ENCODE peak calls at places on chromosomes 3 and 15, in ten cellular contexts. One of them, this sample, is unnamed.
A peak's percentile ranks its signal among the peaks of the same experiment; 100 is the strongest.

GRCh38 chr3:158109295-158109803 is 540 bp upstream of the RSRC1 start:
- DNase-seq in ascending aorta: no peak
- DNase-seq in astrocyte of the spinal cord: no peak
- DNase-seq in astrocyte: no peak
- DNase-seq in CD8-positive, alpha-beta T cell: no peak
- DNase-seq in HL-60: no peak
- DNase-seq in epithelial cell of esophagus: no peak
- DNase-seq in fibroblast of pulmonary artery: no peak
- DNase-seq in PC-9: no peak
- DNase-seq in A549: no peak
- DNase-seq in this sample: no peak

GRCh38 chr15:85463273-85463937 is 83.0 kb downstream of the AKAP13 start:
- DNase-seq in ascending aorta: no peak
- DNase-seq in astrocyte of the spinal cord: no peak
- DNase-seq in astrocyte: no peak
- DNase-seq in CD8-positive, alpha-beta T cell: no peak
- DNase-seq in HL-60: no peak
- DNase-seq in epithelial cell of esophagus: no peak
- DNase-seq in fibroblast of pulmonary artery: no peak
- DNase-seq in PC-9: no peak
- DNase-seq in A549: no peak
- DNase-seq in this sample: no peak

GRCh38 chr3:138625707-138626365 is 17.3 kb downstream of the FAIM start:
- DNase-seq in ascending aorta: no peak
- DNase-seq in astrocyte of the spinal cord: peak; percentile 38
- DNase-seq in astrocyte: peak; percentile 59
- DNase-seq in CD8-positive, alpha-beta T cell: no peak
- DNase-seq in HL-60: no peak
- DNase-seq in epithelial cell of esophagus: peak; percentile 95
- DNase-seq in fibroblast of pulmonary artery: peak; percentile 38
- DNase-seq in PC-9: peak; percentile 50
- DNase-seq in A549: no peak
- DNase-seq in this sample: peak; percentile 55

GRCh38 chr3:114417682-114418081 is 123.9 kb downstream of the TIGIT start:
- DNase-seq in ascending aorta: no peak
- DNase-seq in astrocyte of the spinal cord: no peak
- DNase-seq in astrocyte: no peak
- DNase-seq in CD8-positive, alpha-beta T cell: no peak
- DNase-seq in HL-60: no peak
- DNase-seq in epithelial cell of esophagus: no peak
- DNase-seq in fibroblast of pulmonary artery: peak; percentile 16
- DNase-seq in PC-9: no peak
- DNase-seq in A549: no peak
- DNase-seq in this sample: no peak

GRCh38 chr15:29331669-29332068 is 62.0 kb upstream of the NSMCE3 start:
- DNase-seq in ascending aorta: no peak
- DNase-seq in astrocyte of the spinal cord: no peak
- DNase-seq in astrocyte: no peak
- DNase-seq in CD8-positive, alpha-beta T cell: no peak
- DNase-seq in HL-60: no peak
- DNase-seq in epithelial cell of esophagus: peak; percentile 4
- DNase-seq in fibroblast of pulmonary artery: no peak
- DNase-seq in PC-9: no peak
- DNase-seq in A549: no peak
- DNase-seq in this sample: no peak

GRCh38 chr3:153096611-153097200 is 65.3 kb upstream of the RAP2B start:
- DNase-seq in ascending aorta: no peak
- DNase-seq in astrocyte of the spinal cord: no peak
- DNase-seq in astrocyte: no peak
- DNase-seq in CD8-positive, alpha-beta T cell: no peak
- DNase-seq in HL-60: no peak
- DNase-seq in epithelial cell of esophagus: peak; percentile 32
- DNase-seq in fibroblast of pulmonary artery: no peak
- DNase-seq in PC-9: peak; percentile 61
- DNase-seq in A549: no peak
- DNase-seq in this sample: no peak

GRCh38 chr3:34533468-34533867 is 735.0 kb downstream of the PDCD6IP start:
- DNase-seq in ascending aorta: no peak
- DNase-seq in astrocyte of the spinal cord: peak; percentile 8
- DNase-seq in astrocyte: no peak
- DNase-seq in CD8-positive, alpha-beta T cell: no peak
- DNase-seq in HL-60: no peak
- DNase-seq in epithelial cell of esophagus: no peak
- DNase-seq in fibroblast of pulmonary artery: no peak
- DNase-seq in PC-9: no peak
- DNase-seq in A549: no peak
- DNase-seq in this sample: no peak

GRCh38 chr3:120773932-120774331 is 31.4 kb downstream of the GTF2E1 start:
- DNase-seq in ascending aorta: no peak
- DNase-seq in astrocyte of the spinal cord: peak; percentile 63
- DNase-seq in astrocyte: peak; percentile 83
- DNase-seq in CD8-positive, alpha-beta T cell: no peak
- DNase-seq in HL-60: no peak
- DNase-seq in epithelial cell of esophagus: no peak
- DNase-seq in fibroblast of pulmonary artery: peak; percentile 28
- DNase-seq in PC-9: no peak
- DNase-seq in A549: no peak
- DNase-seq in this sample: peak; percentile 59

GRCh38 chr3:114078126-114078525 is 21.6 kb downstream of the QTRT2 start:
- DNase-seq in ascending aorta: no peak
- DNase-seq in astrocyte of the spinal cord: no peak
- DNase-seq in astrocyte: no peak
- DNase-seq in CD8-positive, alpha-beta T cell: no peak
- DNase-seq in HL-60: no peak
- DNase-seq in epithelial cell of esophagus: no peak
- DNase-seq in fibroblast of pulmonary artery: no peak
- DNase-seq in PC-9: no peak
- DNase-seq in A549: no peak
- DNase-seq in this sample: peak; percentile 9

DNA sequence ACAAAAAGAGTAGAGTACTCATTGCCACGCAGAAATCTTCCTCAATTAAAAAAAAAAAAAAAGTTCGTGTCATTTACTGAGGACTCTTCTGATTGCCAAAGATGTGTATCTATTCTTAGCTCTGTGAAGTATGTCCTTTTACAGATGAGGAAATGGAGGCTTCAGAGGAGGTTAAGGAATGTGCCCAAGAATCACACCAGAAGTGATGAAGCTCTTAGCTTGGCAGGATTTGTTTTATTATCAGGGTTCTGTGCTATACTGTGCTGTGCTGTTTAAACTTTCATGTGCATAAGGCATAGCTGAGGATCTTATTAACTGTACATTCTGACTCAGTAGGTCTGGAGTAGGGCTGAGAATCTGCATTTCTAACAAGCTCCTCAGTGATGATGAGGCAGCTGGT is 665.2 kb upstream of the ADAMTS9 start:
- DNase-seq in ascending aorta: no peak
- DNase-seq in astrocyte of the spinal cord: no peak
- DNase-seq in astrocyte: no peak
- DNase-seq in CD8-positive, alpha-beta T cell: no peak
- DNase-seq in HL-60: no peak
- DNase-seq in epithelial cell of esophagus: no peak
- DNase-seq in fibroblast of pulmonary artery: no peak
- DNase-seq in PC-9: no peak
- DNase-seq in A549: no peak
- DNase-seq in this sample: peak; percentile 51
- H3K4me3 ChIP-seq in ascending aorta: no peak overlapping the region
- H3K4me3 ChIP-seq in astrocyte of the spinal cord: no peak overlapping the region
- H3K4me3 ChIP-seq in astrocyte: no peak overlapping the region
- H3K4me3 ChIP-seq in CD8-positive, alpha-beta T cell: no peak overlapping the region
- H3K4me3 ChIP-seq in HL-60: no peak overlapping the region
- H3K4me3 ChIP-seq in epithelial cell of esophagus: no peak overlapping the region
- H3K4me3 ChIP-seq in fibroblast of pulmonary artery: no peak overlapping the region
- H3K4me3 ChIP-seq in PC-9: no peak overlapping the region
- H3K4me3 ChIP-seq in A549: no peak overlapping the region
- H3K4me3 ChIP-seq in this sample: no peak overlapping the region

GRCh38 chr15:40763801-40764765 is at the start of gene GCHFR:
- DNase-seq in ascending aorta: peak; percentile 26
- DNase-seq in astrocyte of the spinal cord: peak; percentile 64
- DNase-seq in astrocyte: peak; percentile 32
- DNase-seq in CD8-positive, alpha-beta T cell: peak; percentile 64
- DNase-seq in HL-60: peak; percentile 74
- DNase-seq in epithelial cell of esophagus: peak; percentile 55
- DNase-seq in fibroblast of pulmonary artery: peak; percentile 59
- DNase-seq in PC-9: no peak
- DNase-seq in A549: peak; percentile 67
- DNase-seq in this sample: peak; percentile 62
- TF ChIP-seq CTCF in ascending aorta: peak; percentile 44
- TF ChIP-seq CTCF in astrocyte of the spinal cord: peak; percentile 8
- TF ChIP-seq CTCF in astrocyte: no peak
- TF ChIP-seq CTCF in CD8-positive, alpha-beta T cell: no peak
- TF ChIP-seq CTCF in HL-60: no peak
- TF ChIP-seq CTCF in epithelial cell of esophagus: peak; percentile 5
- TF ChIP-seq CTCF in fibroblast of pulmonary artery: peak; percentile 10
- TF ChIP-seq CTCF in PC-9: no peak
- TF ChIP-seq CTCF in A549: peak; percentile 20
- TF ChIP-seq CTCF in this sample: peak; percentile 22

GRCh38 chr15:45287400-45287799 is 35.4 kb downstream of the SLC28A2 start:
- DNase-seq in ascending aorta: no peak
- DNase-seq in astrocyte of the spinal cord: no peak
- DNase-seq in astrocyte: no peak
- DNase-seq in CD8-positive, alpha-beta T cell: no peak
- DNase-seq in HL-60: no peak
- DNase-seq in epithelial cell of esophagus: no peak
- DNase-seq in fibroblast of pulmonary artery: no peak
- DNase-seq in PC-9: no peak
- DNase-seq in A549: no peak
- DNase-seq in this sample: no peak
- H3K4me3 ChIP-seq in ascending aorta: no peak overlapping the region
- H3K4me3 ChIP-seq in astrocyte of the spinal cord: no peak overlapping the region
- H3K4me3 ChIP-seq in astrocyte: no peak overlapping the region
- H3K4me3 ChIP-seq in CD8-positive, alpha-beta T cell: no peak overlapping the region
- H3K4me3 ChIP-seq in HL-60: no peak overlapping the region
- H3K4me3 ChIP-seq in epithelial cell of esophagus: no peak overlapping the region
- H3K4me3 ChIP-seq in fibroblast of pulmonary artery: no peak overlapping the region
- H3K4me3 ChIP-seq in PC-9: no peak overlapping the region
- H3K4me3 ChIP-seq in A549: no peak overlapping the region
- H3K4me3 ChIP-seq in this sample: no peak overlapping the region

GRCh38 chr3:173225351-173225750 is 84.3 kb upstream of the SPATA16 start:
- DNase-seq in ascending aorta: no peak
- DNase-seq in astrocyte of the spinal cord: no peak
- DNase-seq in astrocyte: no peak
- DNase-seq in CD8-positive, alpha-beta T cell: no peak
- DNase-seq in HL-60: no peak
- DNase-seq in epithelial cell of esophagus: no peak
- DNase-seq in fibroblast of pulmonary artery: no peak
- DNase-seq in PC-9: no peak
- DNase-seq in A549: no peak
- DNase-seq in this sample: no peak

GRCh38 chr3:173217127-173217526 is 76.1 kb upstream of the SPATA16 start:
- DNase-seq in ascending aorta: no peak
- DNase-seq in astrocyte of the spinal cord: peak; percentile 5
- DNase-seq in astrocyte: peak; percentile 25
- DNase-seq in CD8-positive, alpha-beta T cell: no peak
- DNase-seq in HL-60: no peak
- DNase-seq in epithelial cell of esophagus: no peak
- DNase-seq in fibroblast of pulmonary artery: no peak
- DNase-seq in PC-9: peak; percentile 8
- DNase-seq in A549: no peak
- DNase-seq in this sample: peak; percentile 9

GRCh38 chr3:173216063-173216462 is 75.0 kb upstream of the SPATA16 start:
- DNase-seq in ascending aorta: no peak
- DNase-seq in astrocyte of the spinal cord: no peak
- DNase-seq in astrocyte: no peak
- DNase-seq in CD8-positive, alpha-beta T cell: no peak
- DNase-seq in HL-60: no peak
- DNase-seq in epithelial cell of esophagus: no peak
- DNase-seq in fibroblast of pulmonary artery: no peak
- DNase-seq in PC-9: peak; percentile 19
- DNase-seq in A549: no peak
- DNase-seq in this sample: no peak

GRCh38 chr3:173221010-173221409 is 80.0 kb upstream of the SPATA16 start:
- DNase-seq in ascending aorta: no peak
- DNase-seq in astrocyte of the spinal cord: no peak
- DNase-seq in astrocyte: no peak
- DNase-seq in CD8-positive, alpha-beta T cell: no peak
- DNase-seq in HL-60: no peak
- DNase-seq in epithelial cell of esophagus: peak; percentile 14
- DNase-seq in fibroblast of pulmonary artery: no peak
- DNase-seq in PC-9: peak; percentile 31
- DNase-seq in A549: peak; percentile 4
- DNase-seq in this sample: peak; percentile 6
- TF ChIP-seq CTCF in ascending aorta: no peak
- TF ChIP-seq CTCF in astrocyte of the spinal cord: peak; percentile 35
- TF ChIP-seq CTCF in astrocyte: peak; percentile 28
- TF ChIP-seq CTCF in CD8-positive, alpha-beta T cell: no peak
- TF ChIP-seq CTCF in HL-60: no peak
- TF ChIP-seq CTCF in epithelial cell of esophagus: peak; percentile 38
- TF ChIP-seq CTCF in fibroblast of pulmonary artery: peak; percentile 21
- TF ChIP-seq CTCF in PC-9: peak; percentile 65
- TF ChIP-seq CTCF in A549: peak; percentile 32
- TF ChIP-seq CTCF in this sample: peak; percentile 36

This sample was measured in choroid plexus epithelial cell.